ENCODE peak calls at places on chromosomes 6 and 20, in four cellular contexts. G, Q, U and P are unnamed samples.

GRCh38 chr6:149484733-149485700 is at the start of gene ZC3H12D:
- DNase-seq in G (peak; percentile 82), Q (peak; percentile 34), U (peak; percentile 85), P (no peak)

GRCh38 chr6:150531957-150532356 is 67.7 kb upstream of the PLEKHG1 start:
- DNase-seq in G (no peak), Q (no peak), U (no peak), P (no peak)

GRCh38 chr6:35786272-35786671 is 5.5 kb downstream of the CLPSL1 start:
- DNase-seq in G (no peak), Q (no peak), U (no peak), P (no peak)

GRCh38 chr6:139961190-139961589 is 586.7 kb upstream of the CITED2 start:
- DNase-seq in G (no peak), Q (no peak), U (no peak), P (no peak)

GRCh38 chr6:75762063-75762462 is 13.0 kb downstream of the MYO6 start:
- DNase-seq in G (no peak), Q (no peak), U (no peak), P (no peak)

GRCh38 chr6:119484598-119484997 is 135.0 kb upstream of the MAN1A1 start:
- DNase-seq in G (no peak), Q (no peak), U (no peak), P (no peak)

GRCh38 chr20:62595491-62595890 is 46.8 kb upstream of the SLCO4A1 start:
- DNase-seq in G (no peak), Q (peak; percentile 81), U (no peak), P (no peak)

GRCh38 chr20:17161661-17162410 is 65.0 kb upstream of the PCSK2 start:
- DNase-seq in G (no peak), Q (no peak), U (no peak), P (no peak)

GRCh38 chr6:124984668-124985338 is 22.6 kb downstream of the RNF217 start:
- DNase-seq in G (no peak), Q (no peak), U (no peak), P (no peak)

GRCh38 chr6:166625356-166625755 is 1.7 kb downstream of the RPS6KA2 start:
- DNase-seq in G (no peak), Q (no peak), U (no peak), P (no peak)

GRCh38 chr6:83096791-83097190 is 29.3 kb downstream of the DOP1A start:
- DNase-seq in G (no peak), Q (no peak), U (no peak), P (no peak)

GRCh38 chr6:170090561-170090960 is 200.3 kb downstream of the DLL1 start:
- DNase-seq in G (no peak), Q (no peak), U (no peak), P (no peak)

GRCh38 chr6:14146459-14147096 is 29.0 kb downstream of the CD83 start:
- DNase-seq in G (no peak), Q (no peak), U (no peak), P (no peak)

GRCh38 chr6:55250400-55250799 is 76.1 kb downstream of the HCRTR2 start:
- DNase-seq in G (no peak), Q (no peak), U (no peak), P (no peak)

GRCh38 chr6:158611600-158612041 is 32.9 kb downstream of the DYNLT1 start:
- DNase-seq in G (no peak), Q (no peak), U (no peak), P (peak; percentile 35)

GRCh38 chr20:46253391-46253790 is 54.9 kb downstream of the CDH22 start:
- DNase-seq in G (no peak), Q (peak; percentile 67), U (no peak), P (peak; percentile 16)

GRCh38 chr20:59153355-59153681 is 10.3 kb upstream of the ZNF831 start:
- DNase-seq in G (no peak), Q (no peak), U (no peak), P (peak; percentile 74)

GRCh38 chr6:159720708-159721107 is 6.6 kb upstream of the WTAP start:
- DNase-seq in G (peak; percentile 26), Q (peak; percentile 46), U (peak; percentile 70), P (no peak)

GRCh38 chr6:110352603-110353303 is 5.4 kb downstream of the METTL24 start:
- DNase-seq in G (no peak), Q (no peak), U (no peak), P (no peak)

GRCh38 chr6:125834347-125834746 is 43.6 kb downstream of the NCOA7 start:
- DNase-seq in G (no peak), Q (no peak), U (no peak), P (no peak)

GRCh38 chr20:40134176-40134575 is 554.9 kb downstream of the MAFB start:
- DNase-seq in G (no peak), Q (no peak), U (no peak), P (no peak)

GRCh38 chr6:126937426-126937825 is 181.0 kb upstream of the RSPO3 start:
- DNase-seq in G (no peak), Q (no peak), U (no peak), P (no peak)

GRCh38 chr6:129567374-129567773 is 142.6 kb downstream of the ARHGAP18 start:
- DNase-seq in G (no peak), Q (no peak), U (no peak), P (no peak)

GRCh38 chr6:120526576-120526975 is 807.7 kb downstream of the TBC1D32 start:
- DNase-seq in G (no peak), Q (no peak), U (no peak), P (no peak)

GRCh38 chr6:163679012-163679660 is 264.6 kb downstream of the QKI start:
- DNase-seq in G (no peak), Q (no peak), U (no peak), P (no peak)

GRCh38 chr6:142680308-142680707 is 264.7 kb downstream of the HIVEP2 start:
- DNase-seq in G (no peak), Q (no peak), U (peak; percentile 59), P (no peak)

GRCh38 chr20:18197382-18198070 is 59.9 kb downstream of the KAT14 start:
- DNase-seq in G (no peak), Q (no peak), U (no peak), P (no peak)

GRCh38 chr6:67541591-67541990 is 1093.5 kb upstream of the ADGRB3 start:
- DNase-seq in G (no peak), Q (no peak), U (no peak), P (no peak)

GRCh38 chr6:2979819-2980464 is 8.6 kb upstream of the SERPINB6 start:
- DNase-seq in G (no peak), Q (no peak), U (no peak), P (no peak)

GRCh38 chr20:22227301-22227700 is 357.1 kb downstream of the FOXA2 start:
- DNase-seq in G (no peak), Q (no peak), U (no peak), P (no peak)

GRCh38 chr6:37495199-37495913 is 4.3 kb downstream of the CCDC167 start:
- DNase-seq in G (no peak), Q (no peak), U (no peak), P (no peak)

GRCh38 chr6:165876568-165876967 is 213.5 kb upstream of the PDE10A start:
- DNase-seq in G (no peak), Q (no peak), U (no peak), P (no peak)

GRCh38 chr6:163529605-163530004 is 115.1 kb downstream of the QKI start:
- DNase-seq in G (no peak), Q (peak; percentile 7), U (no peak), P (no peak)

GRCh38 chr6:71228461-71229041 is 60.1 kb upstream of the OGFRL1 start:
- DNase-seq in G (no peak), Q (no peak), U (peak; percentile 43), P (no peak)